ENCODE peak calls at places on chromosomes 6 and 20, in six cellular contexts. One of them, this sample, is unnamed.

GRCh38 chr6:3913077-3913957 is 64.1 kb downstream of the FAM50B start:
- DNase-seq in fibroblast of the conjunctiva: peak
- DNase-seq in hepatic stellate cell: peak
- DNase-seq in SK-N-MC: no peak
- DNase-seq in NB4: no peak
- DNase-seq in left ventricle myocardium superior: no peak
- DNase-seq in this sample: no peak

GRCh38 chr6:106250997-106251396 is 74.6 kb downstream of the ATG5 start:
- DNase-seq in fibroblast of the conjunctiva: no peak
- DNase-seq in hepatic stellate cell: no peak
- DNase-seq in SK-N-MC: no peak
- DNase-seq in NB4: no peak
- DNase-seq in left ventricle myocardium superior: no peak
- DNase-seq in this sample: no peak

GRCh38 chr20:50395258-50395729 is 114.9 kb upstream of the PTPN1 start:
- DNase-seq in fibroblast of the conjunctiva: peak
- DNase-seq in hepatic stellate cell: no peak
- DNase-seq in SK-N-MC: no peak
- DNase-seq in NB4: no peak
- DNase-seq in left ventricle myocardium superior: peak
- DNase-seq in this sample: no peak

GRCh38 chr6:127026247-127026646 is 92.2 kb upstream of the RSPO3 start:
- DNase-seq in fibroblast of the conjunctiva: no peak
- DNase-seq in hepatic stellate cell: no peak
- DNase-seq in SK-N-MC: no peak
- DNase-seq in NB4: no peak
- DNase-seq in left ventricle myocardium superior: no peak
- DNase-seq in this sample: no peak

GRCh38 chr6:158853072-158853871 is 34.1 kb upstream of the EZR start:
- DNase-seq in fibroblast of the conjunctiva: peak
- DNase-seq in hepatic stellate cell: peak
- DNase-seq in SK-N-MC: peak
- DNase-seq in NB4: peak
- DNase-seq in left ventricle myocardium superior: no peak
- DNase-seq in this sample: peak

GRCh38 chr6:169956580-169956979 is 205.2 kb downstream of the ERMARD start:
- DNase-seq in fibroblast of the conjunctiva: no peak
- DNase-seq in hepatic stellate cell: no peak
- DNase-seq in SK-N-MC: no peak
- DNase-seq in NB4: no peak
- DNase-seq in left ventricle myocardium superior: no peak
- DNase-seq in this sample: no peak

GRCh38 chr6:143747347-143747842 is 69.6 kb downstream of the PHACTR2 start:
- DNase-seq in fibroblast of the conjunctiva: no peak
- DNase-seq in hepatic stellate cell: no peak
- DNase-seq in SK-N-MC: no peak
- DNase-seq in NB4: no peak
- DNase-seq in left ventricle myocardium superior: no peak
- DNase-seq in this sample: no peak

GRCh38 chr6:7541175-7542064 is at the start of gene DSP:
- DNase-seq in fibroblast of the conjunctiva: no peak
- DNase-seq in hepatic stellate cell: peak
- DNase-seq in SK-N-MC: no peak
- DNase-seq in NB4: peak
- DNase-seq in left ventricle myocardium superior: peak
- DNase-seq in this sample: peak

GRCh38 chr20:25148181-25148981 is 47.1 kb upstream of the ENTPD6 start:
- DNase-seq in fibroblast of the conjunctiva: peak
- DNase-seq in hepatic stellate cell: peak
- DNase-seq in SK-N-MC: no peak
- DNase-seq in NB4: no peak
- DNase-seq in left ventricle myocardium superior: peak
- DNase-seq in this sample: peak

GRCh38 chr6:75326557-75327258 is 42.1 kb upstream of the TMEM30A start:
- DNase-seq in fibroblast of the conjunctiva: no peak
- DNase-seq in hepatic stellate cell: no peak
- DNase-seq in SK-N-MC: no peak
- DNase-seq in NB4: no peak
- DNase-seq in left ventricle myocardium superior: no peak
- DNase-seq in this sample: peak

GRCh38 chr20:42373049-42373448 is 754.9 kb upstream of the CHD6 start:
- DNase-seq in fibroblast of the conjunctiva: no peak
- DNase-seq in hepatic stellate cell: no peak
- DNase-seq in SK-N-MC: no peak
- DNase-seq in NB4: no peak
- DNase-seq in left ventricle myocardium superior: no peak
- DNase-seq in this sample: no peak

GRCh38 chr20:58374027-58374850 is 14.8 kb upstream of the VAPB start:
- DNase-seq in fibroblast of the conjunctiva: no peak
- DNase-seq in hepatic stellate cell: no peak
- DNase-seq in SK-N-MC: no peak
- DNase-seq in NB4: no peak
- DNase-seq in left ventricle myocardium superior: no peak
- DNase-seq in this sample: no peak

GRCh38 chr20:9397928-9398327 is 116.5 kb upstream of the LAMP5 start:
- DNase-seq in fibroblast of the conjunctiva: no peak
- DNase-seq in hepatic stellate cell: no peak
- DNase-seq in SK-N-MC: no peak
- DNase-seq in NB4: peak
- DNase-seq in left ventricle myocardium superior: peak
- DNase-seq in this sample: no peak

GRCh38 chr6:111642463-111643158 is 36.9 kb upstream of the TRAF3IP2 start:
- DNase-seq in fibroblast of the conjunctiva: peak
- DNase-seq in hepatic stellate cell: peak
- DNase-seq in SK-N-MC: no peak
- DNase-seq in NB4: peak
- DNase-seq in left ventricle myocardium superior: peak
- DNase-seq in this sample: peak

GRCh38 chr20:45339084-45339483 is 9.1 kb downstream of the SDC4 start:
- DNase-seq in fibroblast of the conjunctiva: no peak
- DNase-seq in hepatic stellate cell: no peak
- DNase-seq in SK-N-MC: no peak
- DNase-seq in NB4: no peak
- DNase-seq in left ventricle myocardium superior: no peak
- DNase-seq in this sample: no peak

GRCh38 chr6:138393871-138394783 is 9.9 kb upstream of the HEBP2 start:
- DNase-seq in fibroblast of the conjunctiva: no peak
- DNase-seq in hepatic stellate cell: no peak
- DNase-seq in SK-N-MC: no peak
- DNase-seq in NB4: peak
- DNase-seq in left ventricle myocardium superior: no peak
- DNase-seq in this sample: peak

GRCh38 chr6:130829333-130829910 is 2.2 kb downstream of the SMLR1 start:
- DNase-seq in fibroblast of the conjunctiva: no peak
- DNase-seq in hepatic stellate cell: no peak
- DNase-seq in SK-N-MC: no peak
- DNase-seq in NB4: peak
- DNase-seq in left ventricle myocardium superior: no peak
- DNase-seq in this sample: no peak

GRCh38 chr20:1333462-1334369 is 4.8 kb upstream of the SDCBP2 start:
- DNase-seq in fibroblast of the conjunctiva: no peak
- DNase-seq in hepatic stellate cell: no peak
- DNase-seq in SK-N-MC: no peak
- DNase-seq in NB4: no peak
- DNase-seq in left ventricle myocardium superior: no peak
- DNase-seq in this sample: no peak

GRCh38 chr6:166025149-166025898 is 142.3 kb downstream of the TBXT start:
- DNase-seq in fibroblast of the conjunctiva: peak
- DNase-seq in hepatic stellate cell: peak
- DNase-seq in SK-N-MC: no peak
- DNase-seq in NB4: no peak
- DNase-seq in left ventricle myocardium superior: peak
- DNase-seq in this sample: peak

GRCh38 chr6:4522453-4522852 is 253.8 kb upstream of the CDYL start:
- DNase-seq in fibroblast of the conjunctiva: no peak
- DNase-seq in hepatic stellate cell: no peak
- DNase-seq in SK-N-MC: no peak
- DNase-seq in NB4: peak
- DNase-seq in left ventricle myocardium superior: no peak
- DNase-seq in this sample: no peak

GRCh38 chr6:168877821-168878282 is 375.8 kb downstream of the THBS2 start:
- DNase-seq in fibroblast of the conjunctiva: no peak
- DNase-seq in hepatic stellate cell: no peak
- DNase-seq in SK-N-MC: no peak
- DNase-seq in NB4: no peak
- DNase-seq in left ventricle myocardium superior: no peak
- DNase-seq in this sample: no peak

GRCh38 chr6:26104457-26105108 is 17.4 kb downstream of the HFE start:
- DNase-seq in fibroblast of the conjunctiva: no peak
- DNase-seq in hepatic stellate cell: no peak
- DNase-seq in SK-N-MC: no peak
- DNase-seq in NB4: peak
- DNase-seq in left ventricle myocardium superior: no peak
- DNase-seq in this sample: no peak

GRCh38 chr6:167750956-167751358 is 75.8 kb upstream of the AFDN start:
- DNase-seq in fibroblast of the conjunctiva: no peak
- DNase-seq in hepatic stellate cell: no peak
- DNase-seq in SK-N-MC: no peak
- DNase-seq in NB4: no peak
- DNase-seq in left ventricle myocardium superior: peak
- DNase-seq in this sample: peak

GRCh38 chr6:144989319-144990099 is 704.4 kb downstream of the UTRN start:
- DNase-seq in fibroblast of the conjunctiva: no peak
- DNase-seq in hepatic stellate cell: no peak
- DNase-seq in SK-N-MC: no peak
- DNase-seq in NB4: no peak
- DNase-seq in left ventricle myocardium superior: no peak
- DNase-seq in this sample: no peak

GRCh38 chr20:47148059-47148458 is 208.4 kb downstream of the ZMYND8 start:
- DNase-seq in fibroblast of the conjunctiva: no peak
- DNase-seq in hepatic stellate cell: no peak
- DNase-seq in SK-N-MC: no peak
- DNase-seq in NB4: no peak
- DNase-seq in left ventricle myocardium superior: no peak
- DNase-seq in this sample: no peak

GRCh38 chr6:46090115-46091079 is 39.4 kb upstream of the ENPP4 start:
- DNase-seq in fibroblast of the conjunctiva: peak
- DNase-seq in hepatic stellate cell: peak
- DNase-seq in SK-N-MC: no peak
- DNase-seq in NB4: peak
- DNase-seq in left ventricle myocardium superior: peak
- DNase-seq in this sample: peak

GRCh38 chr6:33843696-33844121 is 39.9 kb upstream of the MLN start:
- DNase-seq in fibroblast of the conjunctiva: no peak
- DNase-seq in hepatic stellate cell: no peak
- DNase-seq in SK-N-MC: no peak
- DNase-seq in NB4: peak
- DNase-seq in left ventricle myocardium superior: no peak
- DNase-seq in this sample: no peak

GRCh38 chr20:13356087-13356486 is 135.0 kb downstream of the ISM1 start:
- DNase-seq in fibroblast of the conjunctiva: no peak
- DNase-seq in hepatic stellate cell: no peak
- DNase-seq in SK-N-MC: no peak
- DNase-seq in NB4: no peak
- DNase-seq in left ventricle myocardium superior: no peak
- DNase-seq in this sample: no peak

GRCh38 chr20:11234181-11234969 is 560.6 kb upstream of the JAG1 start:
- DNase-seq in fibroblast of the conjunctiva: no peak
- DNase-seq in hepatic stellate cell: no peak
- DNase-seq in SK-N-MC: no peak
- DNase-seq in NB4: no peak
- DNase-seq in left ventricle myocardium superior: no peak
- DNase-seq in this sample: no peak